ENCODE peak calls at places on chromosomes 12 and 14, in nine cellular contexts. Z, O, B, E, R, V, I, G and P are unnamed samples.

GRCh38 chr12:68479832-68480291 is 130.8 kb upstream of the RAP1B start:
- DNase-seq in Z (no peak), O (no peak), B (no peak), E (no peak), R (no peak), V (no peak), I (no peak), G (no peak), P (no peak)

GRCh38 chr12:66693901-66694513 is 15.1 kb upstream of the GRIP1 start:
- DNase-seq in Z (no peak), O (peak), B (no peak), E (peak), R (peak), V (peak), I (peak), G (peak), P (peak)

GRCh38 chr14:91230363-91231035 is 14.0 kb downstream of the GPR68 start:
- DNase-seq in Z (no peak), O (no peak), B (no peak), E (no peak), R (no peak), V (peak), I (no peak), G (no peak), P (no peak)

GRCh38 chr12:14901228-14901562 is 15.5 kb upstream of the MGP start:
- DNase-seq in Z (no peak), O (no peak), B (no peak), E (no peak), R (no peak), V (no peak), I (no peak), G (no peak), P (no peak)

GRCh38 chr14:80468331-80469122 is 257.2 kb upstream of the DIO2 start:
- DNase-seq in Z (no peak), O (no peak), B (no peak), E (no peak), R (no peak), V (no peak), I (no peak), G (no peak), P (no peak)

GRCh38 chr14:75418779-75419768 is 8.7 kb upstream of the JDP2 start:
- DNase-seq in Z (peak), O (peak), B (no peak), E (no peak), R (peak), V (no peak), I (peak), G (peak), P (no peak)

GRCh38 chr14:68624541-68625220 is 168.2 kb downstream of the ZFP36L1 start:
- DNase-seq in Z (peak), O (no peak), B (no peak), E (no peak), R (no peak), V (no peak), I (no peak), G (no peak), P (no peak)

GRCh38 chr14:37594238-37594915 is 672 bp downstream of the FOXA1 start:
- DNase-seq in Z (peak), O (peak), B (no peak), E (peak), R (peak), V (peak), I (peak), G (no peak), P (peak)

GRCh38 chr12:78938341-78939084 is 73.9 kb downstream of the SYT1 start:
- DNase-seq in Z (no peak), O (no peak), B (no peak), E (peak), R (no peak), V (no peak), I (no peak), G (no peak), P (no peak)

GRCh38 chr12:79331870-79332269 is 358.9 kb downstream of the PAWR start:
- DNase-seq in Z (no peak), O (no peak), B (no peak), E (no peak), R (no peak), V (no peak), I (no peak), G (no peak), P (no peak)

GRCh38 chr12:71517145-71517846 is 77.7 kb downstream of the LGR5 start:
- DNase-seq in Z (no peak), O (no peak), B (no peak), E (no peak), R (no peak), V (no peak), I (no peak), G (no peak), P (no peak)

GRCh38 chr14:98445736-98446135 is 826.3 kb downstream of the BCL11B start:
- DNase-seq in Z (no peak), O (no peak), B (no peak), E (no peak), R (no peak), V (no peak), I (no peak), G (no peak), P (no peak)

GRCh38 chr14:66101662-66102061 is 384.5 kb upstream of the CCDC196 start:
- DNase-seq in Z (no peak), O (no peak), B (no peak), E (no peak), R (no peak), V (no peak), I (no peak), G (no peak), P (no peak)